ENCODE peak calls at places on chromosomes 12 and 14, in eight cellular contexts. K is stomach, Q is suprapubic skin, Y is HepG2, S is ovary, N is transverse colon, X is H1, G is SK-N-SH. E is an unnamed sample. For H3K36me3, the result is how much of the 10 kb centered on the place peaks cover.

GRCh38 chr14:70616646-70617045 is 16.2 kb upstream of the MED6 start:
- DNase-seq in Q (no peak), Y (no peak), X (no peak), K (no peak), S (no peak), G (no peak), N (no peak), E (no peak)

GRCh38 chr12:52993558-52993869 is 12.7 kb upstream of the EIF4B start:
- DNase-seq in K (no peak), Y (no peak), G (no peak), X (no peak), S (no peak), Q (peak), N (no peak), E (no peak)

GRCh38 chr12:13463189-13463588 is 266.7 kb downstream of the EMP1 start:
- DNase-seq in K (no peak), N (no peak), S (no peak), X (no peak), G (no peak), Q (no peak), Y (no peak), E (no peak)

GRCh38 chr14:103169954-103170353 is 46.7 kb downstream of the TNFAIP2 start:
- DNase-seq in G (no peak), Y (no peak), K (no peak), Q (no peak), S (no peak), N (no peak), X (no peak), E (no peak)

GRCh38 chr12:116880213-116880816 is 926 bp downstream of the HRK start:
- DNase-seq in Y (no peak), N (no peak), Q (no peak), S (no peak), K (no peak), X (no peak), G (peak), E (no peak)

GRCh38 chr12:77062846-77063461 is 2.4 kb downstream of the E2F7 start:
- DNase-seq in G (no peak), Y (no peak), S (no peak), N (no peak), X (no peak), Q (no peak), K (peak), E (no peak)

GRCh38 chr12:119714614-119715267 is 46.8 kb downstream of the PRKAB1 start:
- DNase-seq in X (no peak), Q (no peak), Y (no peak), S (no peak), N (no peak), K (no peak), G (no peak), E (no peak)

GRCh38 chr14:61188936-61189808 is 92.0 kb downstream of the TMEM30B start:
- DNase-seq in X (no peak), Y (peak), Q (no peak), S (peak), N (peak), G (peak), K (peak), E (peak)

GRCh38 chr14:100708349-100709217 is 18.1 kb upstream of the DLK1 start:
- DNase-seq in Y (peak), Q (no peak), N (peak), K (peak), G (no peak), X (peak), S (peak), E (no peak)

GRCh38 chr14:91872011-91872476 is 4.7 kb upstream of the TC2N start:
- DNase-seq in S (no peak), K (peak), N (no peak), Q (no peak), X (no peak), G (no peak), Y (peak), E (no peak)

GRCh38 chr12:66288121-66288520 is 14.2 kb upstream of the HELB start:
- DNase-seq in G (no peak), Q (no peak), X (no peak), K (no peak), S (no peak), Y (no peak), N (no peak), E (no peak)

GRCh38 chr14:102209224-102209966 is 69.7 kb downstream of the WDR20 start:
- DNase-seq in Q (no peak), G (peak), K (no peak), S (no peak), Y (peak), N (no peak), X (no peak), E (no peak)

GRCh38 chr12:121576851-121577391 is 3.9 kb downstream of the KDM2B start:
- DNase-seq in N (no peak), G (no peak), S (peak), Y (peak), Q (no peak), K (no peak), X (peak), E (no peak)

GRCh38 chr14:53927171-53927570 is 29.5 kb downstream of the BMP4 start:
- DNase-seq in Q (no peak), X (no peak), S (no peak), K (no peak), N (no peak), G (no peak), Y (peak), E (no peak)

GRCh38 chr12:18320036-18320617 is 58.8 kb downstream of the PIK3C2G start:
- DNase-seq in K (no peak), Y (peak), Q (no peak), X (peak), S (no peak), G (peak), N (no peak), E (no peak)

GRCh38 chr14:21090194-21090939 is 8.1 kb downstream of the ZNF219 start:
- DNase-seq in N (peak), G (peak), Q (no peak), K (no peak), S (no peak), Y (no peak), X (no peak), E (no peak)

GRCh38 chr12:84738481-84738972 is 174.1 kb downstream of the SLC6A15 start:
- DNase-seq in X (no peak), K (no peak), N (no peak), S (no peak), G (no peak), Y (no peak), Q (no peak), E (no peak)

DNA sequence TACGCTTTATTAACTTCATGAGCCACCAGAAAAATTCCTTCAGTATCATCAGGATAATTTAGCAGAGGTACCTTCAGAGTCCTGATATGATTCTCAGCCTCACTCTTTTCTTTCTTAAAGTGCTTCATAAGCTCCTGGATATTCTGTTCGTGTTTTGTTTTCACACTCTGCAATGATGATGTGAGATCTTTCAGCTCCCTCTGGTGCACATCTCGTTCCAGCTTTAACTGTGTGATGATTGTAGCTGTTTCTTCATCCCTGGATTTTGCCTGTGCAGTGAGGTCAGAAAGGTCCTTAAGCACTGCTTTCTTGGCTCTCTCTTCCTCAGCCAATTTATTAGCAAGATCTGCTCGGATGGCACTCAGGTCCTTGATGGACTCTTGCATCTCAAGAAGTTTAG is 156.7 kb downstream of the CEP128 start:
- DNase-seq in G (no peak), Q (no peak), S (no peak), N (no peak), Y (no peak), X (no peak), K (no peak), E (no peak)
- TF ChIP-seq EP300 in G (no peak), Q (no peak), S (no peak), N (no peak), Y (no peak), X (no peak), K (no peak), E (no peak)

DNA sequence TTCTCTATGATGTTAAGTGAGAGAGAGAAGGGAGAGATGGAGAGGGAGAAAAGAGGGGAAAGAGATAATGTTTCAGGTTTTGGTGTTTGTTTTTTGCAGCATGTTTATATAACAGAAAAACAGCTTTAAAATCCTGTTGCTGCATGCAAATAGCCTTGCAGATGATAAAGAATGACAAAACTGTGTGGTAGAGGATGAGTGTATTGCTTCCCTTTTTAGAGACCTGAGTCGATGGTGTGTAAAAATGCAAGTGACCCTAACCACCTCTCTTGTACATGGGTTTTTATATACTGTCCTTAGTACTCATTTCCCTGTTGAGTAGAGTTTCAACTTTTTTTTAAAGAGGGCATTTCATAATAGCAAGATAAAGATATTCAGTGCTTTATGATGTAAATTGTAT is 249.1 kb downstream of the AKAP6 start:
- DNase-seq in Q (no peak), X (no peak), Y (no peak), S (no peak), K (no peak), G (no peak), N (no peak), E (no peak)
- H3K36me3 ChIP-seq in Q (under half), X (under half), Y (under half), S (under half), K (under half), G (under half), N (under half), E (under half)

GRCh38 chr12:47882796-47883546 is 21.8 kb downstream of the VDR start:
- DNase-seq in N (peak), Q (no peak), S (no peak), K (peak), X (no peak), Y (no peak), G (peak), E (no peak)
- H3K4me3 ChIP-seq in N (no peak), Q (no peak), S (no peak), K (no peak), X (no peak), Y (no peak), G (no peak), E (no peak)

GRCh38 chr14:25537846-25538455 is 488.0 kb upstream of the STXBP6 start:
- DNase-seq in G (peak), S (no peak), X (peak), Y (peak), Q (no peak), K (peak), N (peak), E (no peak)
- TF ChIP-seq EP300 in G (no peak), S (no peak), X (no peak), Y (no peak), Q (no peak), K (no peak), N (no peak), E (no peak)